ENCODE peak calls at places on chromosomes 4 and X, in nine cellular contexts. F is esophagus squamous epithelium, O is right lobe of liver, I is GM12878, E is uterus, N is body of pancreas, V is prostate gland, B is transverse colon, A is heart left ventricle. K is an unnamed sample.

GRCh38 chr4:173821031-173821430 is 291.0 kb upstream of the HAND2 start:
- DNase-seq in F (no peak), O (no peak), I (no peak), E (no peak), N (no peak), V (no peak), B (no peak), A (no peak), K (no peak)

GRCh38 chrX:133749370-133749769 is 236.0 kb downstream of the GPC3 start:
- DNase-seq in F (no peak), O (no peak), I (no peak), E (no peak), N (no peak), V (no peak), B (no peak), A (no peak), K (no peak)

GRCh38 chr4:41545238-41545637 is 7.3 kb downstream of the LIMCH1 start:
- DNase-seq in F (no peak), O (no peak), I (no peak), E (no peak), N (no peak), V (no peak), B (no peak), A (no peak), K (no peak)

GRCh38 chr4:76208005-76208765 is 5.4 kb downstream of the SCARB2 start:
- DNase-seq in F (no peak), O (peak; percentile 81), I (no peak), E (peak; percentile 87), N (peak; percentile 75), V (peak; percentile 81), B (peak; percentile 82), A (peak; percentile 86), K (peak; percentile 94)

GRCh38 chr4:3532714-3533336 is 603 bp upstream of the LRPAP1 start:
- DNase-seq in F (no peak), O (no peak), I (no peak), E (no peak), N (no peak), V (no peak), B (no peak), A (peak; percentile 27), K (no peak)

GRCh38 chr4:10639664-10640063 is 44.9 kb downstream of the CLNK start:
- DNase-seq in F (no peak), O (no peak), I (no peak), E (no peak), N (no peak), V (no peak), B (no peak), A (no peak), K (no peak)

GRCh38 chr4:76585897-76586360 is 150.9 kb downstream of the SHROOM3 start:
- DNase-seq in F (no peak), O (peak; percentile 90), I (no peak), E (peak; percentile 29), N (peak; percentile 93), V (peak; percentile 95), B (peak; percentile 94), A (peak; percentile 87), K (peak; percentile 91)

GRCh38 chr4:147599764-147600163 is 17.4 kb upstream of the TMEM184C start:
- DNase-seq in F (no peak), O (no peak), I (no peak), E (no peak), N (no peak), V (no peak), B (no peak), A (no peak), K (no peak)

GRCh38 chr4:104494822-104495559 is at the start of gene CXXC4:
- DNase-seq in F (no peak), O (peak; percentile 68), I (no peak), E (peak; percentile 76), N (peak; percentile 80), V (peak; percentile 59), B (peak; percentile 67), A (peak; percentile 80), K (peak; percentile 89)

GRCh38 chrX:151852294-151852693 is 60.4 kb upstream of the MAGEA4 start:
- DNase-seq in F (no peak), O (no peak), I (no peak), E (no peak), N (no peak), V (no peak), B (no peak), A (no peak), K (no peak)

GRCh38 chrX:115559672-115560071 is 1.3 kb upstream of the PLS3 start:
- DNase-seq in F (no peak), O (no peak), I (no peak), E (no peak), N (no peak), V (no peak), B (no peak), A (no peak), K (no peak)

GRCh38 chr4:110850461-110851447 is 227.9 kb upstream of the PITX2 start:
- DNase-seq in F (no peak), O (no peak), I (no peak), E (no peak), N (peak; percentile 29), V (no peak), B (peak; percentile 70), A (no peak), K (no peak)

GRCh38 chrX:38095971-38096529 is 89.7 kb downstream of the SYTL5 start:
- DNase-seq in F (no peak), O (no peak), I (no peak), E (no peak), N (no peak), V (no peak), B (no peak), A (no peak), K (no peak)

GRCh38 chr4:161762796-161763195 is 401.0 kb downstream of the FSTL5 start:
- DNase-seq in F (no peak), O (no peak), I (no peak), E (no peak), N (no peak), V (no peak), B (no peak), A (no peak), K (no peak)

GRCh38 chr4:2291705-2292651 is 30.1 kb upstream of the MXD4 start:
- DNase-seq in F (no peak), O (no peak), I (no peak), E (no peak), N (no peak), V (no peak), B (no peak), A (peak; percentile 35), K (no peak)

GRCh38 chr4:10074767-10075105 is 41.9 kb downstream of the WDR1 start:
- DNase-seq in F (no peak), O (no peak), I (no peak), E (peak; percentile 15), N (no peak), V (no peak), B (no peak), A (no peak), K (peak; percentile 80)

GRCh38 chr4:153403761-153404160 is 59.3 kb downstream of the MND1 start:
- DNase-seq in F (no peak), O (no peak), I (no peak), E (no peak), N (no peak), V (no peak), B (no peak), A (no peak), K (no peak)

GRCh38 chr4:154741877-154742851 is 1.6 kb upstream of the LRAT start:
- DNase-seq in F (no peak), O (no peak), I (no peak), E (no peak), N (no peak), V (no peak), B (no peak), A (no peak), K (no peak)

GRCh38 chrX:97843200-97843811 is 959.6 kb downstream of the RPA4 start:
- DNase-seq in F (no peak), O (no peak), I (no peak), E (no peak), N (no peak), V (no peak), B (no peak), A (no peak), K (no peak)

GRCh38 chr4:128287871-128288688 is 467 bp upstream of the PGRMC2 start:
- DNase-seq in F (peak; percentile 99), O (peak; percentile 100), I (peak; percentile 97), E (peak; percentile 100), N (peak; percentile 100), V (peak; percentile 99), B (peak; percentile 100), A (peak; percentile 99), K (peak; percentile 100)

GRCh38 chr4:128285085-128286023 is 2.3 kb downstream of the PGRMC2 start:
- DNase-seq in F (no peak), O (no peak), I (no peak), E (no peak), N (no peak), V (no peak), B (peak; percentile 16), A (no peak), K (no peak)

GRCh38 chr4:128286474-128287158 is 997 bp downstream of the PGRMC2 start:
- DNase-seq in F (no peak), O (no peak), I (no peak), E (no peak), N (no peak), V (peak; percentile 25), B (no peak), A (no peak), K (no peak)

GRCh38 chr4:128288689-128289106 is 1.1 kb upstream of the PGRMC2 start:
- DNase-seq in F (no peak), O (no peak), I (peak; percentile 17), E (no peak), N (no peak), V (peak; percentile 43), B (peak; percentile 30), A (no peak), K (no peak)

GRCh38 chr4:128287159-128287870 is at the start of gene PGRMC2:
- DNase-seq in F (peak; percentile 45), O (no peak), I (no peak), E (peak; percentile 34), N (no peak), V (no peak), B (peak; percentile 53), A (peak; percentile 51), K (peak; percentile 47)
- TF ChIP-seq POLR2A in F (peak; percentile 61), O (no peak), I (peak; percentile 52), E (peak; percentile 14), N (peak; percentile 46), V (peak; percentile 69), B (peak; percentile 73), A (no peak), K (no peak)

GRCh38 chr4:67712000-67712625 is 11.2 kb upstream of the UBA6 start:
- DNase-seq in F (no peak), O (no peak), I (no peak), E (no peak), N (no peak), V (no peak), B (no peak), A (no peak), K (no peak)
- H3K4me3 ChIP-seq in F (no peak overlapping the region), O (no peak overlapping the region), I (no peak overlapping the region), E (no peak overlapping the region), N (no peak overlapping the region), V (no peak overlapping the region), B (no peak overlapping the region), A (no peak overlapping the region), K (no peak overlapping the region)

GRCh38 chr4:142671516-142671915 is 174.6 kb downstream of the INPP4B start:
- DNase-seq in F (no peak), O (no peak), I (no peak), E (no peak), N (no peak), V (no peak), B (no peak), A (no peak), K (no peak)
- TF ChIP-seq CTCF in F (no peak), O (no peak), I (no peak), E (no peak), N (no peak), V (no peak), B (no peak), A (no peak), K (no peak)

GRCh38 chrX:138492371-138492770 is 219.1 kb downstream of the FGF13 start:
- DNase-seq in F (no peak), O (no peak), I (no peak), E (no peak), N (no peak), V (no peak), B (no peak), A (no peak), K (no peak)
- TF ChIP-seq POLR2A in F (no peak), O (no peak), I (no peak), E (no peak), N (no peak), V (no peak), B (no peak), A (no peak), K (no peak)